ENCODE peak calls at places on chromosome 1, in eight cellular contexts. P is GM06990, K is right atrium auricular region, Z is adrenal gland, Y is fibroblast of pulmonary artery, H is cardiac muscle cell, L is Caco-2, F is cardiac fibroblast. O is an unnamed sample.

GRCh38 chr1:228359613-228360532 is 46.8 kb downstream of the TRIM11 start:
- DNase-seq in P (no peak), K (no peak), Z (no peak), Y (no peak), H (no peak), L (no peak), F (no peak), O (no peak)

GRCh38 chr1:117368116-117369108 is 1.2 kb downstream of the MAN1A2 start:
- DNase-seq in P (no peak), K (no peak), Z (no peak), Y (no peak), H (no peak), L (no peak), F (peak), O (no peak)

GRCh38 chr1:45643978-45644377 is 20.1 kb upstream of the CCDC17 start:
- DNase-seq in P (no peak), K (no peak), Z (no peak), Y (no peak), H (no peak), L (peak), F (no peak), O (peak)

GRCh38 chr1:205396972-205397616 is 24.8 kb downstream of the LEMD1 start:
- DNase-seq in P (peak), K (peak), Z (no peak), Y (peak), H (peak), L (peak), F (peak), O (no peak)

GRCh38 chr1:89910780-89911179 is 84.1 kb upstream of the ZNF326 start:
- DNase-seq in P (no peak), K (no peak), Z (no peak), Y (peak), H (peak), L (no peak), F (peak), O (no peak)

GRCh38 chr1:177274687-177275211 is 104.0 kb downstream of the BRINP2 start:
- DNase-seq in P (no peak), K (no peak), Z (peak), Y (peak), H (peak), L (no peak), F (peak), O (no peak)

GRCh38 chr1:218537131-218537904 is 192.2 kb downstream of the TGFB2 start:
- DNase-seq in P (no peak), K (no peak), Z (no peak), Y (peak), H (no peak), L (no peak), F (peak), O (no peak)

GRCh38 chr1:223319373-223319772 is 44.6 kb downstream of the SUSD4 start:
- DNase-seq in P (no peak), K (no peak), Z (no peak), Y (no peak), H (no peak), L (no peak), F (no peak), O (peak)

GRCh38 chr1:163774390-163774789 is 452.6 kb downstream of the NUF2 start:
- DNase-seq in P (no peak), K (no peak), Z (no peak), Y (no peak), H (no peak), L (no peak), F (no peak), O (no peak)

GRCh38 chr1:205676597-205676996 is 3.7 kb downstream of the SLC45A3 start:
- DNase-seq in P (no peak), K (no peak), Z (no peak), Y (no peak), H (no peak), L (no peak), F (no peak), O (no peak)

GRCh38 chr1:100721502-100722205 is 2.1 kb downstream of the VCAM1 start:
- DNase-seq in P (no peak), K (peak), Z (no peak), Y (peak), H (peak), L (no peak), F (peak), O (no peak)

GRCh38 chr1:234246638-234247116 is 126.6 kb upstream of the COA6 start:
- DNase-seq in P (peak), K (no peak), Z (no peak), Y (no peak), H (no peak), L (no peak), F (no peak), O (no peak)

GRCh38 chr1:167593860-167594259 is 36.2 kb upstream of the RCSD1 start:
- DNase-seq in P (no peak), K (no peak), Z (no peak), Y (no peak), H (no peak), L (no peak), F (no peak), O (no peak)

GRCh38 chr1:231938651-231939050 is 312.1 kb downstream of the DISC1 start:
- DNase-seq in P (no peak), K (no peak), Z (no peak), Y (peak), H (no peak), L (no peak), F (no peak), O (no peak)

GRCh38 chr1:32705516-32705915 is 2.9 kb upstream of the SYNC start:
- DNase-seq in P (no peak), K (no peak), Z (no peak), Y (no peak), H (no peak), L (no peak), F (no peak), O (no peak)

GRCh38 chr1:32701421-32701911 is 1.1 kb downstream of the SYNC start:
- DNase-seq in P (no peak), K (no peak), Z (no peak), Y (no peak), H (peak), L (no peak), F (no peak), O (no peak)

GRCh38 chr1:32703479-32704291 is 1.1 kb upstream of the SYNC start:
- DNase-seq in P (no peak), K (no peak), Z (no peak), Y (peak), H (no peak), L (no peak), F (peak), O (no peak)

GRCh38 chr1:32701951-32702598 is 495 bp downstream of the SYNC start:
- DNase-seq in P (no peak), K (no peak), Z (peak), Y (no peak), H (peak), L (no peak), F (no peak), O (no peak)

DNA sequence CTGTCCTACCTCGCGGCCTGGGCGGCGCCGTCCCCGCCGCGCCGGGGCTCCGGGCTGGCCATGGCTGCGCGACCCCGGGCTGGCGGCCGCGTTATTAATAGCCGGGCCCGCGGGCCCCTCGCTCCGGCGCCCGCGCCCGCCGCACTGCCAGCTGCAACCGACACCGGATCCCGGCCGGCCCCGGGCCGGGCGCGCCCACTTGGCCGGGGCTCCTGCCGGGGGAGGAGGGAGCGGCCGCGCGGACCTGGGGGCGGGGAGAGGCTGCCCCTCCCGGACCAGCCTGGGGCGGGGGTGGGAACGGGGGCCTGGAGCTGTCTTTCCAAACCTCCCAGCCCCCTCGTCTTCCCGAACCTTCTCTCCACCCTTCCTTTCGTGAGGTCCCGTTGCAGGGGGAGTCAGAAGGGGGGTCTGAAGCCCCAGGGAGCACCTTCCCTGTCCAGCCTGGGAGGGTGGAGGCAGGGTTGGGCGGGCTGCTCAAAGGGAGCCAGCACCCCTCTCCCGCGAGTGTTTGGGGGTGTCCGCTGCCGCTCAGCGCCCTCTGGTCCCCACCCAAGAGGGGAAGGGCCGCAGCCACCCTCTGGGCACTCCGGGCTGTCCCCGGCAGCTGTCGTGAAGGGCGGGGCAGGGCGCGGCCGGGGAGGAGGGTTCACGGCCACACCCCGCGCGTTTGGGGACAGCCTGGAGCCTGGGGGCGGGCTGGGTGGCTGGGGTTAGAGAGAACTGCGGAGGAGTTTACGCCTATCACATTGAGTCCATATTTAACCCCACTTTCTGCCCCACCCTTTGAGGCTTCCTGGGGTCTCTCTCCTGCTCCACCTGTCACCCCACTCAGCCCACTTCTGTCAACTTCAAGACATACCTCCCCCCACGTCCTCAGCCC is at the start of gene SYNC:
- DNase-seq in P (no peak), K (no peak), Z (peak), Y (peak), H (peak), L (peak), F (peak), O (no peak)
- H3K4me3 ChIP-seq in P (peak), K (peak), Z (peak), Y (peak), H (peak), L (peak), F (peak), O (no peak)

GRCh38 chr1:31762323-31762722 is 1.8 kb downstream of the ADGRB2 start:
- DNase-seq in P (no peak), K (no peak), Z (no peak), Y (no peak), H (no peak), L (no peak), F (no peak), O (no peak)

GRCh38 chr1:31761883-31762282 is 2.3 kb downstream of the ADGRB2 start:
- DNase-seq in P (no peak), K (no peak), Z (no peak), Y (peak), H (no peak), L (no peak), F (peak), O (no peak)

GRCh38 chr1:31763671-31764306 is 351 bp downstream of the ADGRB2 start:
- DNase-seq in P (no peak), K (no peak), Z (no peak), Y (no peak), H (no peak), L (no peak), F (no peak), O (no peak)

GRCh38 chr1:31764307-31765040 is at the start of gene ADGRB2:
- DNase-seq in P (no peak), K (no peak), Z (no peak), Y (no peak), H (peak), L (peak), F (no peak), O (no peak)

GRCh38 chr1:31762726-31763670 is 1.1 kb downstream of the ADGRB2 start:
- DNase-seq in P (peak), K (no peak), Z (peak), Y (peak), H (peak), L (peak), F (no peak), O (no peak)
- TF ChIP-seq CTCF in P (peak), K (peak), Z (no peak), Y (peak), H (peak), L (peak), F (peak), O (peak)

GRCh38 chr1:198653815-198654413 is 15.1 kb downstream of the PTPRC start:
- DNase-seq in P (no peak), K (no peak), Z (no peak), Y (no peak), H (no peak), L (no peak), F (no peak), O (no peak)

GRCh38 chr1:198657550-198658064 is 18.8 kb downstream of the PTPRC start:
- DNase-seq in P (no peak), K (no peak), Z (no peak), Y (peak), H (no peak), L (no peak), F (peak), O (peak)

GRCh38 chr1:198655464-198656121 is 16.8 kb downstream of the PTPRC start:
- DNase-seq in P (no peak), K (no peak), Z (no peak), Y (no peak), H (no peak), L (no peak), F (peak), O (no peak)

GRCh38 chr1:198660341-198661056 is 21.7 kb downstream of the PTPRC start:
- DNase-seq in P (peak), K (no peak), Z (no peak), Y (no peak), H (no peak), L (no peak), F (no peak), O (no peak)

GRCh38 chr1:198656500-198656932 is 17.7 kb downstream of the PTPRC start:
- DNase-seq in P (no peak), K (no peak), Z (peak), Y (peak), H (no peak), L (no peak), F (peak), O (peak)
- H3K4me3 ChIP-seq in P (peak), K (no peak), Z (no peak), Y (no peak), H (no peak), L (no peak), F (no peak), O (no peak)

GRCh38 chr1:23530750-23531651 is at the start of gene E2F2:
- DNase-seq in P (peak), K (peak), Z (peak), Y (peak), H (peak), L (peak), F (peak), O (peak)
- TF ChIP-seq CTCF in P (no peak), K (no peak), Z (no peak), Y (no peak), H (peak), L (no peak), F (no peak), O (peak)

GRCh38 chr1:25999419-25999818 is 1.6 kb upstream of the PAFAH2 start:
- DNase-seq in P (no peak), K (no peak), Z (no peak), Y (no peak), H (no peak), L (no peak), F (no peak), O (no peak)
- H3K4me3 ChIP-seq in P (no peak), K (no peak), Z (no peak), Y (no peak), H (no peak), L (no peak), F (no peak), O (no peak)

O was measured in LNCaP clone FGC.